ENCODE peak calls at places on chromosomes 11 and 22, in six cellular contexts. L is GF-D8, Y is ecto neural progenitor cell, J is WTC11, H is AG10803, Z is left colon. N is an unnamed sample.

GRCh38 chr11:92941676-92942571 is 27.5 kb upstream of the MTNR1B start:
- DNase-seq in L (no peak), J (no peak), Z (no peak), H (peak; percentile 33), Y (no peak), N (no peak)

GRCh38 chr11:57094206-57094940 is 87.4 kb upstream of the LRRC55 start:
- DNase-seq in Z (no peak), L (no peak), J (no peak), H (peak; percentile 28), Y (no peak), N (no peak)

GRCh38 chr22:34812631-34813030 is 253.3 kb upstream of the ISX start:
- DNase-seq in J (no peak), H (peak; percentile 66), Y (no peak), L (no peak), Z (no peak), N (no peak)

GRCh38 chr22:32531955-32532818 is 57.6 kb downstream of the FBXO7 start:
- DNase-seq in H (peak; percentile 97), Y (peak; percentile 63), J (peak; percentile 82), L (no peak), Z (no peak), N (no peak)

GRCh38 chr11:86797133-86797532 is 3.2 kb upstream of the PRSS23 start:
- DNase-seq in L (no peak), Z (no peak), H (no peak), Y (no peak), J (no peak), N (no peak)

GRCh38 chr22:35377735-35378134 is 3.2 kb upstream of the HMOX1 start:
- DNase-seq in H (no peak), Y (no peak), J (no peak), L (no peak), Z (no peak), N (no peak)

GRCh38 chr11:120432056-120433018 is 79.2 kb upstream of the GRIK4 start:
- DNase-seq in L (no peak), Z (no peak), J (no peak), Y (no peak), H (peak; percentile 99), N (no peak)

GRCh38 chr22:22930222-22930497 is 42.5 kb downstream of the IGLL5 start:
- DNase-seq in J (no peak), Y (no peak), Z (no peak), H (no peak), L (no peak), N (no peak)

GRCh38 chr11:111521132-111521531 is 6.6 kb downstream of the HOATZ start:
- DNase-seq in H (no peak), L (no peak), Y (no peak), Z (no peak), J (no peak), N (no peak)

GRCh38 chr11:76810151-76810853 is 27.1 kb downstream of the TSKU start:
- DNase-seq in J (no peak), L (peak; percentile 8), Y (no peak), Z (peak; percentile 67), H (peak; percentile 29), N (peak; percentile 54)

GRCh38 chr22:23184764-23185113 is 4.4 kb downstream of the BCR start:
- DNase-seq in J (no peak), H (no peak), Z (no peak), Y (no peak), L (no peak), N (no peak)

GRCh38 chr11:92227233-92227593 is 2.6 kb downstream of the FAT3 start:
- DNase-seq in J (peak; percentile 16), H (no peak), Z (no peak), Y (peak; percentile 68), L (no peak), N (no peak)